ENCODE peak calls at places on chromosome 11, in four cellular contexts. G, J, S and Z are unnamed samples.

GRCh38 chr11:73393479-73394415 is 17.5 kb downstream of the RELT start:
- DNase-seq in G (peak; percentile 56), J (peak; percentile 64), S (peak; percentile 95), Z (peak; percentile 93)

GRCh38 chr11:76656087-76656531 is 14.4 kb downstream of the LRRC32 start:
- DNase-seq in G (no peak), J (no peak), S (no peak), Z (no peak)

GRCh38 chr11:11472096-11472495 is 119.0 kb upstream of the CSNK2A3 start:
- DNase-seq in G (no peak), J (peak; percentile 55), S (no peak), Z (no peak)

GRCh38 chr11:44701276-44701675 is 25.5 kb upstream of the TSPAN18 start:
- DNase-seq in G (no peak), J (no peak), S (no peak), Z (no peak)

GRCh38 chr11:69377029-69377952 is 83.3 kb downstream of the MYEOV start:
- DNase-seq in G (no peak), J (no peak), S (no peak), Z (no peak)

GRCh38 chr11:7899418-7899817 is 31.6 kb downstream of the OR10A6 start:
- DNase-seq in G (no peak), J (no peak), S (no peak), Z (no peak)

GRCh38 chr11:61560751-61561150 is 20.1 kb downstream of the SYT7 start:
- DNase-seq in G (no peak), J (no peak), S (no peak), Z (no peak)

GRCh38 chr11:130877532-130877931 is 38.7 kb downstream of the SNX19 start:
- DNase-seq in G (no peak), J (no peak), S (no peak), Z (no peak)

GRCh38 chr11:76803023-76803422 is 19.9 kb downstream of the TSKU start:
- DNase-seq in G (no peak), J (no peak), S (peak; percentile 78), Z (peak; percentile 70)

GRCh38 chr11:2788751-2789140 is 89.0 kb upstream of the KCNQ1OT1 start:
- DNase-seq in G (peak; percentile 2), J (no peak), S (no peak), Z (no peak)

GRCh38 chr11:63837027-63837688 is 1.8 kb upstream of the MARK2 start:
- DNase-seq in G (peak; percentile 69), J (peak; percentile 82), S (peak; percentile 88), Z (peak; percentile 84)

GRCh38 chr11:125572916-125573315 is 3.6 kb downstream of the EI24 start:
- DNase-seq in G (no peak), J (no peak), S (no peak), Z (no peak)

GRCh38 chr11:7944123-7944522 is 2.6 kb upstream of the OR10A3 start:
- DNase-seq in G (no peak), J (no peak), S (no peak), Z (no peak)

GRCh38 chr11:75557649-75558494 is 4.2 kb upstream of the SERPINH1 start:
- DNase-seq in G (no peak), J (no peak), S (peak; percentile 88), Z (peak; percentile 89)

GRCh38 chr11:45161252-45162063 is 15.0 kb downstream of the PRDM11 start:
- DNase-seq in G (no peak), J (no peak), S (no peak), Z (no peak)

GRCh38 chr11:4125141-4125540 is 30.5 kb downstream of the RRM1 start:
- DNase-seq in G (no peak), J (no peak), S (no peak), Z (no peak)

GRCh38 chr11:80417681-80418080 is 976.9 kb upstream of the TENM4 start:
- DNase-seq in G (no peak), J (no peak), S (no peak), Z (no peak)

GRCh38 chr11:46134061-46134460 is 12.8 kb upstream of the PHF21A start:
- DNase-seq in G (no peak), J (no peak), S (no peak), Z (no peak)

GRCh38 chr11:72141066-72141465 is 5.5 kb downstream of the FOLR3 start:
- DNase-seq in G (no peak), J (no peak), S (peak; percentile 84), Z (peak; percentile 83)

GRCh38 chr11:30016588-30017363 is at the start of gene KCNA4:
- DNase-seq in G (no peak), J (peak; percentile 41), S (no peak), Z (peak; percentile 22)

GRCh38 chr11:1181858-1182535 is 24.2 kb downstream of the MUC5AC start:
- DNase-seq in G (no peak), J (no peak), S (no peak), Z (no peak)

GRCh38 chr11:96708469-96708868 is 318.7 kb downstream of the JRKL start:
- DNase-seq in G (no peak), J (no peak), S (no peak), Z (no peak)

GRCh38 chr11:27429740-27430451 is 42.7 kb downstream of the LGR4 start:
- DNase-seq in G (no peak), J (peak; percentile 47), S (no peak), Z (no peak)

GRCh38 chr11:4459470-4459869 is 10.4 kb downstream of the OR52K2 start:
- DNase-seq in G (no peak), J (no peak), S (no peak), Z (no peak)

GRCh38 chr11:26276798-26277424 is 55.0 kb upstream of the ANO3 start:
- DNase-seq in G (peak; percentile 11), J (peak; percentile 11), S (peak; percentile 16), Z (peak; percentile 53)

GRCh38 chr11:108559904-108560303 is 33.7 kb downstream of the EXPH5 start:
- DNase-seq in G (no peak), J (no peak), S (peak; percentile 41), Z (peak; percentile 80)

GRCh38 chr11:104451193-104451592 is 287.2 kb upstream of the PDGFD start:
- DNase-seq in G (no peak), J (no peak), S (no peak), Z (no peak)

GRCh38 chr11:112343368-112344039 is 82.8 kb upstream of the PLET1 start:
- DNase-seq in G (no peak), J (peak; percentile 28), S (no peak), Z (no peak)

GRCh38 chr11:19777032-19777341 is 64.3 kb downstream of the NAV2 start:
- DNase-seq in G (no peak), J (peak; percentile 40), S (peak; percentile 44), Z (peak; percentile 66)

GRCh38 chr11:19934828-19935259 is 222.2 kb downstream of the NAV2 start:
- DNase-seq in G (no peak), J (no peak), S (peak; percentile 77), Z (peak; percentile 72)

GRCh38 chr11:59551651-59552521 is 40.5 kb downstream of the OR4D9 start:
- DNase-seq in G (no peak), J (no peak), S (peak; percentile 34), Z (peak; percentile 45)

GRCh38 chr11:118908931-118909618 is 16.7 kb downstream of the BCL9L start:
- DNase-seq in G (no peak), J (peak; percentile 67), S (peak; percentile 90), Z (peak; percentile 90)

GRCh38 chr11:121163658-121164308 is 62.7 kb downstream of the TECTA start:
- DNase-seq in G (no peak), J (no peak), S (no peak), Z (no peak)

GRCh38 chr11:35317253-35317652 is 102.1 kb downstream of the SLC1A2 start:
- DNase-seq in G (no peak), J (no peak), S (no peak), Z (no peak)